ENCODE peak calls at places on chromosome 5, in four cellular contexts. U, D, B and A are unnamed samples.
A peak's percentile ranks its signal among the peaks of the same experiment; 100 is the strongest.

GRCh38 chr5:166708271-166708670 is 1583.2 kb upstream of the WWC1 start:
- DNase-seq in U (no peak), B (no peak), D (no peak), A (no peak)

GRCh38 chr5:11851402-11851801 is 52.8 kb downstream of the CTNND2 start:
- DNase-seq in D (no peak), U (no peak), B (no peak), A (no peak)

GRCh38 chr5:25540628-25541027 is 895.9 kb upstream of the CDH10 start:
- DNase-seq in U (no peak), D (no peak), B (no peak), A (no peak)

GRCh38 chr5:134794136-134794535 is 35.6 kb downstream of the DDX46 start:
- DNase-seq in B (no peak), D (no peak), U (no peak), A (no peak)

GRCh38 chr5:36902353-36902752 is 25.8 kb downstream of the NIPBL start:
- DNase-seq in U (no peak), B (no peak), D (no peak), A (no peak)

GRCh38 chr5:154196955-154197652 is 6.6 kb downstream of the GALNT10 start:
- DNase-seq in D (no peak), B (no peak), U (no peak), A (no peak)

GRCh38 chr5:77952811-77953210 is 176.7 kb upstream of the TBCA start:
- DNase-seq in B (no peak), D (no peak), U (no peak), A (no peak)

GRCh38 chr5:108084105-108084504 is 297.8 kb downstream of the FBXL17 start:
- DNase-seq in B (no peak), U (no peak), D (no peak), A (no peak)

GRCh38 chr5:35026280-35026840 is 21.4 kb downstream of the AGXT2 start:
- DNase-seq in D (no peak), B (no peak), U (no peak), A (no peak)

GRCh38 chr5:65928341-65928752 is 2.0 kb downstream of the ERBIN start:
- DNase-seq in B (no peak), U (no peak), D (no peak), A (no peak)

GRCh38 chr5:151047814-151048425 is 27.5 kb downstream of the GPX3 start:
- DNase-seq in D (no peak), U (no peak), B (no peak), A (no peak)

GRCh38 chr5:95631991-95632675 is 12.2 kb downstream of the GPR150 start:
- DNase-seq in U (peak; percentile 27), B (no peak), D (no peak), A (peak; percentile 48)

GRCh38 chr5:6602441-6602840 is 30.4 kb downstream of the NSUN2 start:
- DNase-seq in U (no peak), B (no peak), D (no peak), A (no peak)

GRCh38 chr5:6759401-6759800 is 46.2 kb downstream of the TENT4A start:
- DNase-seq in D (no peak), B (no peak), U (no peak), A (no peak)

GRCh38 chr5:138605254-138605972 is 30.2 kb upstream of the HSPA9 start:
- DNase-seq in D (no peak), B (no peak), U (no peak), A (peak; percentile 24)

GRCh38 chr5:138611295-138612220 is 36.4 kb upstream of the HSPA9 start:
- DNase-seq in D (no peak), B (no peak), U (no peak), A (no peak)

GRCh38 chr5:138606378-138606777 is 31.2 kb upstream of the HSPA9 start:
- DNase-seq in U (no peak), D (no peak), B (no peak), A (no peak)

GRCh38 chr5:138615461-138615860 is 40.3 kb upstream of the HSPA9 start:
- DNase-seq in B (no peak), U (no peak), D (no peak), A (no peak)

DNA sequence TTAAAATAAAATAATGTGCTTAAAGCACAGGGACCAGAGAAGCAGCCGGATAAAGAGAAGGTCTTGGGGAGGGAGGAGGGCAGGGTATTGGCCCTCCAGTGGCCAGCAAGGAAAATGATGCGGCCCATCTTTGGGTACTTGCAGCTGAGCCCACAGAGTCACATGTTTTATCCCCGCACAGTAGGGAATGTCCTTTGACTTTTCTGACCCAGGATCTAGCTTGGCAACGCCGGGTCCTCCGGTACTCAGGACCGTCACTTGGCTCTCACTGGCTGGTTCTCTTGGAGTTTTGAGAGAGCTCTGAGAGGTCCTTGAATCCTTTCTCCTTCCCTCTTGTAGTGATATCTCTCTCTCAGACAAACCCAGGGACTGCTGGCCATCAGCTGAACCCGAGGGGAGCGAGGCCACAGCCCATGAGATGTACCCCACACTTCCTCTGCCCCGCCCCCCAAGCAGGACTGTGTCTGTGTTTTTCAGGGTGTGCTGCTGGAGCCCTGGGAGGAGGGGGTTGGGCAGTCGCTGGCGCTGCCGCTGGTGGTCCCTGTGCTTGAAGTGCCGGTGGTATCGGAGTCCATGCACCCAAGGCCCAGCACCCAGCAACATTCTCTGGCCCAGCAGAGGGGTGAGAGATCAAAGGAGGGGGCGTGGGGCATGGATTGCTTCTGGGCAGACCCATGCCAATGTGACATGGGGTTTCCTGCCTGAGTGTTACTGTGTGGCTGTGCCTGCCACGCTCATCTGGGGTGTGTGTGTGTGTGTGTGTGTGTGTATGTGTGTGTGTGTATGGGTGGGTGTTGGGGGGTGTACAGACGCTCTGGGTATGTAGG is 35.5 kb upstream of the HSPA9 start:
- DNase-seq in B (no peak), D (no peak), U (no peak), A (no peak)
- TF ChIP-seq CTCF in B (peak; percentile 13), D (peak; percentile 25), U (no peak), A (peak; percentile 7)

DNA sequence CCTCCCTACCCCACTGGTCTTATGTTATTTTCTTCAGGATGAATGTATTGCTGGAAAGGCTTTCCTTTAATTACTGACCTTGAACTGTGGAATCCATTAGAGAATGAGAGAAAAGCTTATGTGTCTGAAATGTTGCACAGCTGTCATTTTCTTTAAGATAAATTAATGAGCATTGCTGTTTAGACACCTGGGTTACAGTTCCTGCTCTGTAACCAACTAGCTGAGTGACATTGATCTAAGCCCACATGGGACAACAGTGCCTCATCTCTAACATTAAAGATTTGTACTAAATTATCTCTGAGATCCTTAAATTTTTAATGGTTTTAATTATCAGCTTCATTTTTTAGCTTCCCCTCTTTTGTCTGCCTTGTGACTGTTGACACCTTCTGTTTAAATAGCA is 507.0 kb downstream of the TAF11L14 start:
- DNase-seq in U (no peak), D (no peak), B (no peak), A (no peak)
- TF ChIP-seq CTCF in U (no peak), D (no peak), B (no peak), A (no peak)

DNA sequence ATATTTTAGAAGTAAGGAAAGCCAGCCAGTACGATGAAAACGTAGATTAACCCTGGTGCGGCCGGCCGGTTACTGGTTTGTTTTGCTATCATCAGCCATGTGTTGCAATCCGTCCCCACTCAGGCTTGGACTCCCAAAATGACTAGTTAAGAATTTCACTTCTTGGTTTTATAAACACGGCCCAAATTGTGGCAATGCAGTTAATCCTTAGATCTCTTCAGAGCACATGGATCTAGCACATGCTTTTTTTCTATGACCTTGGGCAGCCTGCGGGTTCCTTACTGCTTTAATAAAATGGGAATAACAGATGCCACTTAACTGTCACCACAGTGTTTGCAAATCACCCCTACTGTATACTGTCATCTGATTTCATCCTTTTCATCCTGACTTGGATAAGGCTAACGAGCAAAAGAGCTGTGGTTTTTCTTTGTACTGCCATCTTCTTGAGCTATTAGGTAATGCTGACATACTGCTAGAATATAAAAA is 1.5 kb downstream of the NDFIP1 start:
- DNase-seq in D (no peak), U (no peak), B (no peak), A (peak; percentile 12)
- TF ChIP-seq CTCF in D (no peak), U (no peak), B (no peak), A (no peak)

DNA sequence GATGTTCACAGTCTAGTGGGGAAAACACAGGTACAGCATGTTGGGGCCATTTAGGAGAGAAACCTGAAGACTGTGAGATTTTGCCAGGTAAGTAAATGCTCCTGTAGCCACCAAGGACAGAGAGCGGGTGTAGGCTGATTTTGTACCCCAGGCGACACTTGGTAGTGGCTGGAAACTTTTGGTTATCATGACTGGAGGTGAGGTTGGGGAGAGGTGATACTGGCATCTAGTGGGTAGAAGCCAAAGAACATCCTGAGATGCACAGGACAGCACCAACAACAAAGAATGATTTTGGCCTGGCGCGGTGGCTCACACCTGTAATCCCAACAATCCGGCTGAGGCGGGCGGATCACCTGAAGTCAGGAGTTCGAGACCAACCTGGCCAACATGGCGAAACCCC is 38.8 kb upstream of the PWWP2A start:
- DNase-seq in B (no peak), D (no peak), U (no peak), A (no peak)
- TF ChIP-seq CTCF in B (no peak), D (peak; percentile 40), U (no peak), A (peak; percentile 32)

DNA sequence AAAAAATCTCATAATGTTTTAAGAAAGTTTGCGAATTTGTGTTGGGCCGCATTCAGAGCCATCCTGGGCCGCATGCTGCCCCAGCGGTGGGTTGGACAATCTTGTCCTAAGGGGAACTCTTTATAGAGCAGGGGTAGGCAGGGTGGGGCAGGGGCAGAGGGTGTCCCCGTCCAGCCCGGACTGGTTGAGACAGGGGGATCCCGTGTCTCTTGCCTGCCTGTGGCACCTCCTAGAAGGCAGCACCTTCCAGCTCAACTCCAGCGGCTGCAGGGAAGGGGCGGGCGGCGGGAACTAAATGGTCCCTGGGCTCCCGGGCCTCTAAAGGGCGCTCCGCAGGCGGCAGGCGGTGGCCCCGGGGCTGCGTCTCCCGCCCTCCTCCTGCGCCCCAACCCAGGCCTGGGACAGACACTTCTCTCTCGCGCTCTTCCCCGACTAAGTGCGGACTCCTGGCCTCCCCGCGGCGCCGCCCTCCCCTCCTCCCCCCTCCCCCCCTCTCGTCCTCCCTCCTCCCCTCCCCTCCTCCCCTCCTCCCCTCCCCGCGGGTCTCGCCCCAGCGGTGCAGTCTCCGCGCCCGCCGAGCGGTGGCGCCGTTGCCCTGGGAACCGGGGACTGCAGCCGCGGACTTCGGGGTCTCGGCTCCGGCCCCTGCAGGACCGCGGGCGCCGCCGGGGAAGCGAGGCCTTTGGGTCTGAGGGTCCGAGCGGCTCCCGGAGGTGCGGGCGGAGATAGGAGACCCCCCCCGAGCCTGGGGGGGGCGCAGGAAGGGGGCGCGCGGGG is 132.6 kb downstream of the MRPL36 start:
- DNase-seq in D (no peak), U (peak; percentile 26), B (no peak), A (no peak)
- TF ChIP-seq CTCF in D (peak; percentile 48), U (peak; percentile 38), B (no peak), A (peak; percentile 35)

DNA sequence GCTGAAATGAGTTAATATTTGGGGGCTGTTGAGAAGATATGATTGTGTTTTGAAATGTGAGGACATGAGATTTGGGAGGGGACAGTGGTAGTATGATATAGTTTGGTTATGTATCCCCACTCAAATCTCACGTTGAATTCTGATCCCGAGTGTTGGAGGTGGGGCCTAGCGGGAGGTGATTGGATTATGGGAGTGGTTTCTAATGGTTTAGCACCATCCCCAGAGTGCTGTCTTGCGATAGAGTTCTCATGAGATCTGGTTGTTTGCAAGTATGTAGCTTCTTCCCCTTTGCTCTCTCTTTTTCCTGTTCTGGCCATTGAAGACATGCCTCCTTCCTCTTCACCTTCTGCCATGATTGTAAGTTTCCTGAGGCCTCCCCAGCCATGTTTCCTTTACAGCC is 386.0 kb downstream of the ARRDC3 start:
- DNase-seq in B (no peak), D (no peak), U (no peak), A (no peak)
- TF ChIP-seq CTCF in B (no peak), D (no peak), U (no peak), A (no peak)

GRCh38 chr5:180718810-180719453 is 20.9 kb downstream of the OR2Y1 start:
- DNase-seq in U (peak; percentile 13), B (no peak), D (peak; percentile 10), A (no peak)
- TF ChIP-seq CTCF in U (peak; percentile 72), B (peak; percentile 48), D (peak; percentile 70), A (peak; percentile 65)